ENCODE peak calls at places on chromosomes 12 and 14, in five cellular contexts. X is AG08395; F is Right ventricle myocardium inferior; G is stimulated activated CD4-positive, alpha-beta T cell treated with anti-CD3 and anti-CD28 coated beads, Interleukin-15, amount 100 ng/mL, for 1 hour; K is COR-L47. O is an unnamed sample.

GRCh38 chr12:30631710-30632109 is 64.0 kb downstream of the IPO8 start:
- DNase-seq in X (no peak), F (peak), G (no peak), K (peak), O (no peak)

GRCh38 chr12:70338531-70338930 is 27.6 kb upstream of the KCNMB4 start:
- DNase-seq in X (peak), F (no peak), G (no peak), K (no peak), O (no peak)

GRCh38 chr14:64212666-64213065 is 81.5 kb downstream of the ESR2 start:
- DNase-seq in X (no peak), F (no peak), G (no peak), K (no peak), O (no peak)

GRCh38 chr14:51807355-51807754 is 53.1 kb upstream of the GNG2 start:
- DNase-seq in X (peak), F (no peak), G (no peak), K (no peak), O (no peak)

GRCh38 chr12:10720974-10721565 is 2.1 kb downstream of the YBX3 start:
- DNase-seq in X (no peak), F (no peak), G (no peak), K (no peak), O (no peak)

GRCh38 chr12:123046431-123046830 is 66.0 kb downstream of the ARL6IP4 start:
- DNase-seq in X (no peak), F (no peak), G (no peak), K (no peak), O (no peak)

GRCh38 chr14:71686677-71687076 is 245.6 kb upstream of the RGS6 start:
- DNase-seq in X (peak), F (no peak), G (no peak), K (no peak), O (no peak)

GRCh38 chr12:79537675-79538074 is 153.1 kb downstream of the PAWR start:
- DNase-seq in X (no peak), F (no peak), G (no peak), K (no peak), O (no peak)

GRCh38 chr12:117789195-117789912 is 179.4 kb downstream of the KSR2 start:
- DNase-seq in X (no peak), F (no peak), G (no peak), K (no peak), O (no peak)

GRCh38 chr12:79547735-79548347 is 142.9 kb downstream of the PAWR start:
- DNase-seq in X (peak), F (no peak), G (no peak), K (peak), O (no peak)

GRCh38 chr12:56230449-56231183 is 765 bp downstream of the SLC39A5 start:
- DNase-seq in X (no peak), F (peak), G (no peak), K (no peak), O (no peak)

GRCh38 chr12:89163918-89164317 is 188.4 kb downstream of the DUSP6 start:
- DNase-seq in X (no peak), F (no peak), G (no peak), K (no peak), O (no peak)

GRCh38 chr14:23137221-23138172 is 18.4 kb upstream of the CEBPE start:
- DNase-seq in X (no peak), F (peak), G (no peak), K (no peak), O (no peak)

GRCh38 chr14:27958757-27959156 is 807.8 kb upstream of the FOXG1 start:
- DNase-seq in X (no peak), F (no peak), G (no peak), K (no peak), O (no peak)

GRCh38 chr12:28497889-28498411 is 307.7 kb downstream of the CCDC91 start:
- DNase-seq in X (no peak), F (no peak), G (no peak), K (no peak), O (no peak)

GRCh38 chr14:104805941-104806624 is 5.2 kb downstream of the ZBTB42 start:
- DNase-seq in X (no peak), F (no peak), G (no peak), K (no peak), O (no peak)

GRCh38 chr12:71727958-71728357 is 26.7 kb upstream of the RAB21 start:
- DNase-seq in X (no peak), F (no peak), G (no peak), K (no peak), O (no peak)

GRCh38 chr14:105930572-105930971 is 404.2 kb downstream of the TMEM121 start:
- DNase-seq in X (no peak), F (no peak), G (no peak), K (no peak), O (no peak)

GRCh38 chr14:50045837-50046236 is 70.5 kb downstream of the VCPKMT start:
- DNase-seq in X (no peak), F (no peak), G (no peak), K (no peak), O (no peak)

GRCh38 chr12:27852117-27852516 is 72.1 kb upstream of the MANSC4 start:
- DNase-seq in X (no peak), F (no peak), G (no peak), K (no peak), O (no peak)

GRCh38 chr12:115201928-115202327 is 518.0 kb upstream of the TBX3 start:
- DNase-seq in X (no peak), F (no peak), G (no peak), K (no peak), O (no peak)

GRCh38 chr14:21267886-21268611 is 1.2 kb downstream of the HNRNPC start:
- DNase-seq in X (no peak), F (no peak), G (no peak), K (no peak), O (no peak)

GRCh38 chr14:46582826-46583225 is 68.8 kb downstream of the RPL10L start:
- DNase-seq in X (no peak), F (no peak), G (no peak), K (no peak), O (no peak)

GRCh38 chr14:67268456-67269115 is 27.4 kb downstream of the PALS1 start:
- DNase-seq in X (no peak), F (no peak), G (no peak), K (no peak), O (no peak)

GRCh38 chr14:54727929-54728328 is 161.0 kb downstream of the SAMD4A start:
- DNase-seq in X (peak), F (no peak), G (no peak), K (no peak), O (no peak)

GRCh38 chr12:52860102-52860838 is 11.5 kb upstream of the KRT78 start:
- DNase-seq in X (peak), F (no peak), G (no peak), K (no peak), O (no peak)

GRCh38 chr14:99691111-99691885 is 7.2 kb downstream of the CYP46A1 start:
- DNase-seq in X (no peak), F (no peak), G (no peak), K (no peak), O (no peak)

GRCh38 chr14:97264516-97265230 is 467.5 kb downstream of the VRK1 start:
- DNase-seq in X (no peak), F (no peak), G (no peak), K (no peak), O (no peak)

GRCh38 chr12:46531059-46531785 is 158.6 kb upstream of the SLC38A2 start:
- DNase-seq in X (no peak), F (no peak), G (no peak), K (no peak), O (no peak)

GRCh38 chr12:131133994-131134393 is 180.3 kb downstream of the ADGRD1 start:
- DNase-seq in X (no peak), F (no peak), G (no peak), K (no peak), O (no peak)

GRCh38 chr14:103380719-103381377 is 4.4 kb upstream of the MARK3 start:
- DNase-seq in X (no peak), F (no peak), G (no peak), K (no peak), O (no peak)

GRCh38 chr12:122203301-122203967 is at the start of gene B3GNT4:
- DNase-seq in X (peak), F (no peak), G (peak), K (peak), O (peak)

GRCh38 chr14:22255042-22255441 is 334.0 kb downstream of the DAD1 start:
- DNase-seq in X (no peak), F (no peak), G (no peak), K (no peak), O (no peak)

GRCh38 chr12:112001555-112001954 is 11.4 kb downstream of the TMEM116 start:
- DNase-seq in X (no peak), F (no peak), G (no peak), K (no peak), O (no peak)

GRCh38 chr12:29380536-29381523 is at the start of gene ERGIC2:
- DNase-seq in X (peak), F (peak), G (peak), K (peak), O (peak)

GRCh38 chr14:104894331-104895206 is 29.5 kb downstream of the CEP170B start:
- DNase-seq in X (no peak), F (no peak), G (no peak), K (no peak), O (no peak)

GRCh38 chr14:74596747-74597456 is 15.1 kb downstream of the LTBP2 start:
- DNase-seq in X (peak), F (peak), G (no peak), K (no peak), O (no peak)